ENCODE peak calls at places on chromosome 21, in five cellular contexts. E, J, W, S and K are unnamed samples.

GRCh38 chr21:33289199-33289819 is 23.1 kb downstream of the IL10RB start:
- DNase-seq in E (no peak), J (no peak), W (peak), S (no peak), K (peak)

GRCh38 chr21:15703932-15704331 is 25.9 kb upstream of the USP25 start:
- DNase-seq in E (no peak), J (no peak), W (no peak), S (no peak), K (no peak)

GRCh38 chr21:16425297-16425696 is 695.5 kb downstream of the USP25 start:
- DNase-seq in E (no peak), J (no peak), W (no peak), S (no peak), K (no peak)

GRCh38 chr21:14300074-14300473 is 82.9 kb downstream of the HSPA13 start:
- DNase-seq in E (no peak), J (no peak), W (no peak), S (no peak), K (no peak)

GRCh38 chr21:16309250-16309971 is 579.6 kb downstream of the USP25 start:
- DNase-seq in E (no peak), J (peak), W (peak), S (no peak), K (no peak)

GRCh38 chr21:46054447-46054846 is 43.5 kb upstream of the COL6A2 start:
- DNase-seq in E (no peak), J (no peak), W (no peak), S (no peak), K (peak)

GRCh38 chr21:17250651-17251294 is 262.1 kb upstream of the CXADR start:
- DNase-seq in E (peak), J (no peak), W (no peak), S (no peak), K (no peak)

GRCh38 chr21:46002841-46003574 is 21.4 kb downstream of the COL6A1 start:
- DNase-seq in E (no peak), J (peak), W (no peak), S (no peak), K (no peak)

GRCh38 chr21:16323586-16323985 is 593.8 kb downstream of the USP25 start:
- DNase-seq in E (no peak), J (no peak), W (no peak), S (no peak), K (no peak)

GRCh38 chr21:28454978-28455600 is 537.6 kb downstream of the LTN1 start:
- DNase-seq in E (no peak), J (no peak), W (no peak), S (no peak), K (no peak)

GRCh38 chr21:17576080-17576835 is 36.4 kb downstream of the BTG3 start:
- DNase-seq in E (peak), J (no peak), W (peak), S (no peak), K (no peak)

GRCh38 chr21:39350094-39351006 is 1.5 kb upstream of the HMGN1 start:
- DNase-seq in E (no peak), J (no peak), W (no peak), S (no peak), K (no peak)
- H3K4me3 ChIP-seq in E (peak), J (peak), W (peak), S (peak), K (peak)

GRCh38 chr21:38716088-38716487 is 89.6 kb upstream of the ETS2 start:
- DNase-seq in E (no peak), J (no peak), W (no peak), S (no peak), K (no peak)

GRCh38 chr21:38716942-38717341 is 88.8 kb upstream of the ETS2 start:
- DNase-seq in E (no peak), J (no peak), W (no peak), S (no peak), K (peak)

GRCh38 chr21:38714998-38715397 is 90.7 kb upstream of the ETS2 start:
- DNase-seq in E (no peak), J (no peak), W (no peak), S (no peak), K (no peak)

GRCh38 chr21:38712076-38712475 is 93.7 kb upstream of the ETS2 start:
- DNase-seq in E (peak), J (no peak), W (peak), S (no peak), K (peak)
- TF ChIP-seq CTCF in E (peak), J (peak), W (peak), S (peak), K (peak)

DNA sequence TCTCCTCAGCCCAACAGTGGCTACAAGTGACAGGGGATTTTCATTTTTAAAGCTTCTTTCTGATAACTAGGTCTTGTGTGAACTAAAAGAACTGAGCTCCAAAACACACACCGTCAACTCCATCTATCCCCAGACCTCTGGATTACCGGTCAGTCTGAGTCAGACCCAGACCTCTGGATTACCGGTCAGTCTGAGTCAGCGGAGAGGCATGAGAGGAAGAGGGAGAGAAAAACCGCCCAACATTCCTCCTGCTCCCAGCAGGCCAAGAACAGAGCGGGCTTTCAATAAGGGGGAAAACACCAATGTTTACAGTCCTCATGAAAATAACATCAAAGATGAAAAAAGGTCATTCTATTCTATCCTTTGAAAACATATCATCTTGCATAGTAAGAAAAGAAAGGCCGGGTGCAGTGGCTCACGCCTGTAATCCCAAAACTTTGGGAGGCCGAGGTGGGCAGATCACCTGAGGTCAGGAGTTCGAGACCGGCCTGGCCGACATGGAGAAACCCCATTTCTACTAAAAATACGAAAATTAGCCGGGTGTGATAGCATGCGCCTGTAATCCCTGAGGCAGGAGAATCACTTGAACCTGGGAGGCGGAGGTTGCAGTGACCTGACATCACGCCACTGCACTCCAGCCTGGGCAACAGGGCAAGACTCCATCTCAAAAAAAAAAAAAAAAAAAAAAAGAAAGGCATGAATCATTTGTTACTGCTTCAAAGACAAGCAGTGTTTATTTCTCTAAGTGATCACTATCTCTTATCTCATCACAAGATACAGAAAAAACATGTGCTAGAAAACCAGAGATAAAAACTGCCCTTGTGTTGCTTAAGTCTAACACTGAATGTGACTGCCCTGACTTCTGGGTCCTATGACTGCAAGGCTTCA is 3.4 kb downstream of the PTTG1IP start:
- DNase-seq in E (no peak), J (peak), W (peak), S (no peak), K (peak)
- H3K4me3 ChIP-seq in E (peak), J (peak), W (peak), S (peak), K (peak)

DNA sequence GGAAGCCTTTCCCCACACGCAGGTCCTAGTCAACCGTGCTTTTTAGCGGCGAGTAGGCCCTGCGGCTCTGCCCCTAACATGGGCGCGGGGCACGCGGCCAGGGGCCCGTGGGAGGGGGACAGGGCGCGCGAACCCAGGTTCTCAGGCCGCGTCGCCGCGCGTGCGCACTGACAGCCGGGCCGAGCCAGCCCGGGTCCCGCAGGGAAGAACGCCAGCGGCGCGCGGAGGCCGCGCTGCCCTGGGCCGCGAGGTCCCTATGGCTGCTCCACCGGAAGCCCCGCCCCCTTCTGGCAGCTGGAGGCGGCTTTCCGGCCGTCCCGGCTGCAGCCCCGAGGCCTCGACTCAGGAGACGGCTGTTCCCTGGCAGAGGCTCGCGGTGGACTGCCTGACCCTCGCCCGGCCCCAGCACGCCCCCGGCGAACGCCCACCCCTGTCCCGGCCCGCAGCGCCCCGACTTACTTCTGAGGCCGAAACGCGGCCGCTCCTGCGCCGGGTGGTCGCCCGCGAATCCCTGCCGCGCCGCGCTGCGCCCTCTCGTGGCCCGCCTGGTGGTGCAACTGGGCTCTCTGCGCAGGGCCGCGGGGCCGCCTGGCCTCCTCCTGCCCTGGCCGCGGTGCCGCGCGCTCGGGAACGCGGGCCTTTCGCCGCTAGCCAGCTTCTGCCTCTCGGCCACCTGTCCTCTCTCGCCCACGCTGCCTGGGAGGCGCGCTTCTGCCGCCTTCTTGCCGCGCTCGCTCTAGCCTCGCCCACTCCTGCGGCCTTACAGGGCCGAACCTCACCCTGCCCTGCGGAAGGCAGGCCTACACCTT is 16.6 kb upstream of the RIPPLY3 start:
- DNase-seq in E (peak), J (peak), W (peak), S (peak), K (peak)
- TF ChIP-seq CTCF in E (peak), J (peak), W (peak), S (peak), K (peak)

GRCh38 chr21:39386899-39387298 is 38.0 kb upstream of the HMGN1 start:
- DNase-seq in E (no peak), J (no peak), W (no peak), S (no peak), K (no peak)
- H3K4me3 ChIP-seq in E (no peak), J (peak), W (no peak), S (no peak), K (no peak)

GRCh38 chr21:40950970-40951369 is 104.0 kb upstream of the DSCAM start:
- DNase-seq in E (no peak), J (no peak), W (no peak), S (no peak), K (no peak)
- TF ChIP-seq CTCF in E (no peak), J (no peak), W (no peak), S (no peak), K (no peak)

DNA sequence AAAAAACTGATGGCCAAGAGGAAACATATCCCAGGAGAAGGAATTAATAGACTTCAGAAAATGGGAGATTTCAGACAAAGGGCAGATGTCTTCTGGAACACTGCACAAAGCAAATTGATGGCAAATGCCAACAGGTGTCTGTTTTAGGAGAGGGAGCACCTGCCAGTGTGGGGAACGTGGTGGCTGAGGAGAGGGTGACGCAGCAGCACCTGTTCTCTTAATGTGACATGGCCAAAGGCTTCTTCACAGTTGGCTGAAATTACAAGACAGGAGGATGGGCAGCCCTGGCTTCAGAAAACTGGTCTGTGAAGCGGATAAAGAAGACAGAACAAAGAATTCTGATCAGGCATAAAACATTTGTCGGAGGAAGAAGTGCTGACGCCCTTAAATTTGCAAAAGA is 178.7 kb upstream of the RUNX1 start:
- DNase-seq in E (no peak), J (peak), W (no peak), S (no peak), K (no peak)
- H3K4me3 ChIP-seq in E (no peak), J (no peak), W (no peak), S (no peak), K (no peak)

GRCh38 chr21:44927259-44927586 is 6.5 kb upstream of the ITGB2 start:
- DNase-seq in E (no peak), J (peak), W (no peak), S (no peak), K (no peak)

GRCh38 chr21:44926364-44927101 is 5.8 kb upstream of the ITGB2 start:
- DNase-seq in E (no peak), J (peak), W (no peak), S (no peak), K (no peak)

GRCh38 chr21:44929242-44929798 is 8.6 kb upstream of the ITGB2 start:
- DNase-seq in E (no peak), J (peak), W (no peak), S (no peak), K (no peak)

GRCh38 chr21:44929799-44930542 is 9.3 kb upstream of the ITGB2 start:
- DNase-seq in E (no peak), J (peak), W (no peak), S (no peak), K (no peak)

GRCh38 chr21:44927587-44928461 is 7.1 kb upstream of the ITGB2 start:
- DNase-seq in E (no peak), J (peak), W (no peak), S (peak), K (peak)
- TF ChIP-seq CTCF in E (peak), J (no peak), W (no peak), S (no peak), K (no peak)

GRCh38 chr21:34651032-34651431 is 17.8 kb upstream of the CLIC6 start:
- DNase-seq in E (no peak), J (no peak), W (no peak), S (no peak), K (no peak)
- H3K4me3 ChIP-seq in E (no peak), J (no peak), W (no peak), S (no peak), K (no peak)

DNA sequence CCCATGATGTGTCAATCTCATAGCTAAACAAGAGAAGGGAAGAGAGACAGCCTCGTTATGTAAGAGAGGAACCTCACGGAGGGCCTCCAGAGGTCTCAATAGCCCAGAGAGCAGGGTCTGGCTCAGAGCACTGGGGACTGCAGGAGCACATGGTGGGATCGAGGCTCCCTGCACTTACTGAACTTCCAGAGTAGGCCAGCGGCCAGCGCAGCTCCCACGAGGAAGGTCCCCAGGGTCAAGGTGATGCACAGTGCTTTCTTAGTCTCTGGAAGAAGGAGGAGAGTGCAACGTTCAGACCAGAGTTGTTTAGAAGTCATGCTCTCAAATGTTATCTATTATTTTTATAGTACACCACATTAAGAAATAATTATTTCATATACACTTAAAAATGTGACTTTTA is 18.6 kb downstream of the TMPRSS2 start:
- DNase-seq in E (no peak), J (no peak), W (no peak), S (no peak), K (no peak)
- TF ChIP-seq CTCF in E (no peak), J (no peak), W (no peak), S (no peak), K (no peak)